ENCODE peak calls at places on chromosomes 2 and 18, in six cellular contexts. J is IMR-90, N is lower lobe of right lung, U is kidney, Y is mucosa of descending colon, B is stomach. H is an unnamed sample.

GRCh38 chr18:23906658-23907057 is 107.9 kb upstream of the TTC39C start:
- DNase-seq in J (peak; percentile 32), N (no peak), U (no peak), Y (no peak), B (no peak), H (no peak)

GRCh38 chr18:5376994-5377393 is 81.5 kb upstream of the ZBTB14 start:
- DNase-seq in J (no peak), N (no peak), U (no peak), Y (no peak), B (no peak), H (no peak)

GRCh38 chr18:59547691-59548182 is 149.5 kb downstream of the CCBE1 start:
- DNase-seq in J (peak; percentile 93), N (no peak), U (no peak), Y (no peak), B (no peak), H (no peak)

GRCh38 chr18:48848641-48849143 is 102.1 kb downstream of the SMAD7 start:
- DNase-seq in J (no peak), N (no peak), U (no peak), Y (no peak), B (no peak), H (no peak)

GRCh38 chr2:110840508-110840907 is 108.1 kb downstream of the ACOXL start:
- DNase-seq in J (no peak), N (no peak), U (no peak), Y (no peak), B (no peak), H (no peak)

GRCh38 chr2:42030196-42030759 is 17.5 kb upstream of the PKDCC start:
- DNase-seq in J (no peak), N (no peak), U (no peak), Y (no peak), B (no peak), H (no peak)

GRCh38 chr2:27080140-27080469 is 1.7 kb downstream of the EMILIN1 start:
- DNase-seq in J (no peak), N (no peak), U (no peak), Y (no peak), B (no peak), H (no peak)

GRCh38 chr2:239061824-239062560 is 214.1 kb downstream of the TWIST2 start:
- DNase-seq in J (no peak), N (peak; percentile 38), U (no peak), Y (peak; percentile 65), B (peak; percentile 78), H (no peak)

GRCh38 chr18:79258447-79258846 is 137.3 kb upstream of the NFATC1 start:
- DNase-seq in J (no peak), N (no peak), U (no peak), Y (no peak), B (no peak), H (no peak)

GRCh38 chr2:9256570-9257043 is 50.0 kb downstream of the ASAP2 start:
- DNase-seq in J (no peak), N (no peak), U (no peak), Y (no peak), B (no peak), H (no peak)

GRCh38 chr2:15832310-15832709 is 108.0 kb upstream of the MYCN start:
- DNase-seq in J (no peak), N (no peak), U (no peak), Y (no peak), B (no peak), H (no peak)

GRCh38 chr2:112790305-112790704 is 6.0 kb upstream of the IL1A start:
- DNase-seq in J (no peak), N (no peak), U (no peak), Y (no peak), B (no peak), H (no peak)

GRCh38 chr18:22347624-22348511 is 69.8 kb downstream of the CTAGE1 start:
- DNase-seq in J (peak; percentile 16), N (no peak), U (no peak), Y (peak; percentile 65), B (no peak), H (no peak)

GRCh38 chr2:119823734-119824334 is 64.1 kb downstream of the PTPN4 start:
- DNase-seq in J (peak; percentile 59), N (no peak), U (peak; percentile 37), Y (peak; percentile 16), B (no peak), H (no peak)

GRCh38 chr2:73307720-73308119 is 14.4 kb upstream of the EGR4 start:
- DNase-seq in J (no peak), N (no peak), U (no peak), Y (no peak), B (no peak), H (no peak)

GRCh38 chr2:20168727-20169696 is 55.9 kb downstream of the SDC1 start:
- DNase-seq in J (no peak), N (no peak), U (peak; percentile 49), Y (no peak), B (no peak), H (no peak)

GRCh38 chr2:10493636-10494281 is 45.6 kb upstream of the ODC1 start:
- DNase-seq in J (peak; percentile 95), N (peak; percentile 74), U (peak; percentile 94), Y (peak; percentile 65), B (peak; percentile 84), H (peak; percentile 61)

GRCh38 chr2:18584608-18584954 is 4.8 kb downstream of the NT5C1B start:
- DNase-seq in J (no peak), N (no peak), U (peak; percentile 70), Y (no peak), B (no peak), H (no peak)

GRCh38 chr2:20052229-20052871 is 922 bp upstream of the LAPTM4A start:
- DNase-seq in J (peak; percentile 41), N (no peak), U (no peak), Y (peak; percentile 23), B (no peak), H (no peak)

GRCh38 chr2:226636586-226636985 is 163.0 kb downstream of the IRS1 start:
- DNase-seq in J (peak; percentile 45), N (no peak), U (no peak), Y (no peak), B (no peak), H (no peak)

GRCh38 chr2:237262838-237263771 is 150.9 kb downstream of the COL6A3 start:
- DNase-seq in J (peak; percentile 89), N (no peak), U (no peak), Y (no peak), B (no peak), H (no peak)

GRCh38 chr2:169734172-169734847 is 678 bp downstream of the KLHL23 start:
- DNase-seq in J (no peak), N (no peak), U (no peak), Y (no peak), B (peak; percentile 31), H (peak; percentile 48)

GRCh38 chr2:191217580-191217979 is 27.6 kb upstream of the MYO1B start:
- DNase-seq in J (peak; percentile 76), N (no peak), U (no peak), Y (no peak), B (no peak), H (no peak)

GRCh38 chr2:47822518-47822917 is 39.6 kb downstream of the MSH6 start:
- DNase-seq in J (no peak), N (no peak), U (no peak), Y (no peak), B (no peak), H (no peak)
- H3K36me3 ChIP-seq in J (peaks cover 27% of the 10 kb centered on the region), N (peaks cover 82% of the 10 kb centered on the region), U (peaks cover 23% of the 10 kb centered on the region), Y (no peaks in the 10 kb centered on the region), B (peaks cover 88% of the 10 kb centered on the region), H (peaks cover 6% of the 10 kb centered on the region)

GRCh38 chr2:223457301-223457700 is 144.9 kb downstream of the SCG2 start:
- DNase-seq in J (no peak), N (no peak), U (no peak), Y (no peak), B (no peak), H (no peak)

GRCh38 chr2:223464071-223464470 is 138.1 kb downstream of the SCG2 start:
- DNase-seq in J (peak; percentile 24), N (no peak), U (no peak), Y (no peak), B (no peak), H (no peak)

GRCh38 chr2:223460774-223461211 is 141.4 kb downstream of the SCG2 start:
- DNase-seq in J (peak; percentile 82), N (no peak), U (no peak), Y (no peak), B (no peak), H (no peak)

DNA sequence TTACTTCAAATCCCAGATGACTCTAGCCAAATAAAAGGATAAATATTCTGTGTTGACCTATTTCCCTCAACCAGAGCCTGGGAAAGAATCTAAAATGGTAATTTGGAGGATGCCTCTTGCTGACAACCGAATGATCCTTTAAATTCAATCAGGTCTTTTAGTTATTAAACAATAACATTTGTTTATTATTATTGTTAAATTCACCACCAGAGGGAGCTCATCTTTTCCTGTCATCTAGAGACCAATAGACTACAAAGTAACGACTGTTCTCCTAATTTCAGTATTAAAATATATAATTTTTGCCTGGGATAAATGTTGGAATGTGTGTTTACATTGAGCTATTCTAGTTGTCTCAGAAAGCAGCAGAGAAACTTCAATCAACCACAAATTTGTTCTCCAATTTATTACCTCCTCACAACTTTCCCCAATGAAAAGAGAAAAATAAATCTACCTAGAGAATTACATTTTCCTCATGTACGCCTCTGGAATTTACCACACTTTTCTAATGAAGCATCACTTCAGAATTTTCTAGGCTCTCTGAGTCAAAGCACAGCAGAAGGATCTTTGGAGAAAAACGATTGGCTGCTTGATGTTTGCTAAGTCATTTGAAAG is 142.7 kb downstream of the SCG2 start:
- DNase-seq in J (peak; percentile 44), N (no peak), U (no peak), Y (no peak), B (no peak), H (no peak)
- TF ChIP-seq CTCF in J (peak; percentile 53), N (peak; percentile 38), U (no peak), Y (no peak), B (no peak), H (no peak)

DNA sequence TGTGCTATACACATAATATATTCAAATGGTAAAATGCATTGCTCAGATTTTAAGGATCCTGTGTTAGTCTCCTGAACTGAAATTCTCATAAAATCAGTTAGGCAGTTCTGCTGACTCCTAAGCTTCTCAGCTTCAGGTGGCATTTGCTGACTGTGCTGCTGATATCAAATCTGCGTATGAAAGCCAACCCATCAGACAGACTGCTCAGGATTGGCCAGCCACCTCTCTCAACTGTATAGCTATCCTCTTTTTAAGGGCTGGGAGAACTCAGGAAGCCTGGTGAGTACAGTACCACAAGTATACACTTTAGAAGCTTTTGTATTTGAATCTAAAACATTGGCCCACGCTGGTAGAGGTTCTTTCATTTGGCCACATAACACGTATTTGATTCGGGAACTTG is 28.7 kb downstream of the PTCD3 start:
- DNase-seq in J (no peak), N (no peak), U (no peak), Y (no peak), B (no peak), H (no peak)
- H3K36me3 ChIP-seq in J (peaks cover 57% of the 10 kb centered on the region), N (peaks cover 100% of the 10 kb centered on the region), U (peaks cover 91% of the 10 kb centered on the region), Y (peaks cover 8% of the 10 kb centered on the region), B (peaks cover 100% of the 10 kb centered on the region), H (peaks cover 41% of the 10 kb centered on the region)

DNA sequence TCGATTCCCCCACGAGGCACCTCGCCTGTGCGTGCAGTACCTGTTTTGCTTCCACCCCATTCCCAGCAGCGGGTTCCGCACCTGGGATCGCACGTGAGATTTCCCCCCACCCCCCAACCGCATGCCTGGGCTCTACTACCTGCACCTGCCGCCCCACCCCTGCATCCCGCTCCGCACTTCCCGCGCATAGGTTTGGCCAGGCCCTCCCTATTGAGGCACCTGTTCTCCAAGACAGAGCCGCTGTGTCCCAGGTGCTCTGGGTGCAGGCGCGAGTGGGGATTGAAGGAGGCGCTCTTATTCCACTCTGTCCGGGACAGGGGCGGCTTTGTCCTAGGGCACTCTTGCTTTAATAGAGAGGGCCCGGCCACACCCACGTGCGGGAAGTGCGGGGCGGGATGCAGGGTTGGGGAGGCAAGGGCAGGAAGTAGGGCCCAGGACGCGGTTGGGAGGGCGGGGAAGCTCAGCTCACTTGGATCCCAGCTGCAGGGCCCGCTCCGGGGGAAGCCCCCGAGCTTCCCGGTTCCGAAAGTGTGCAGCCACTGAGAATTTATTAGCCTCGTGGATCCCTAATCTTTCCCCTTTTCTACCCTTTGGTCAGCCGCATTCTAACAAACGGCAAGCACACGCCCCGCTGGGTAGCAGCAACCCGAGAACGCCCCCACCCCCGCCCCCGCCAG is 698 bp upstream of the MOCOS start:
- DNase-seq in J (no peak), N (peak; percentile 83), U (peak; percentile 85), Y (peak; percentile 69), B (peak; percentile 40), H (peak; percentile 20)
- TF ChIP-seq CTCF in J (no peak), N (no peak), U (no peak), Y (no peak), B (no peak), H (no peak)